ENCODE peak calls at places on chromosomes 13 and 19, in seven cellular contexts. M is iPS-NIHi11, B is renal cortical epithelial cell, R is psoas muscle, J is NCI-H2029 treated with DMSO at 0.1 percent for 48 hours, V is suprapubic skin, Y is aorta. W is an unnamed sample.

GRCh38 chr13:113364933-113365371 is 1.0 kb upstream of the GRTP1 start:
- DNase-seq in M (peak; percentile 45), B (no peak), R (no peak), J (no peak), V (no peak), Y (no peak), W (peak; percentile 42)

GRCh38 chr19:58123354-58123753 is 25.3 kb upstream of the ZSCAN18 start:
- DNase-seq in M (no peak), B (no peak), R (no peak), J (no peak), V (no peak), Y (no peak), W (no peak)

GRCh38 chr13:98599502-98600328 is 22.8 kb upstream of the STK24 start:
- DNase-seq in M (peak; percentile 43), B (peak; percentile 22), R (no peak), J (no peak), V (no peak), Y (no peak), W (no peak)

GRCh38 chr19:19371056-19371455 is 34.4 kb upstream of the GATAD2A start:
- DNase-seq in M (no peak), B (no peak), R (no peak), J (no peak), V (no peak), Y (no peak), W (no peak)

GRCh38 chr13:110359840-110360301 is 52.8 kb downstream of the COL4A2 start:
- DNase-seq in M (no peak), B (no peak), R (no peak), J (no peak), V (no peak), Y (no peak), W (no peak)

GRCh38 chr19:10961073-10961762 is 388 bp downstream of the SMARCA4 start:
- DNase-seq in M (peak; percentile 91), B (no peak), R (peak; percentile 80), J (no peak), V (no peak), Y (peak; percentile 60), W (no peak)

GRCh38 chr19:29946645-29947044 is 4.6 kb downstream of the URI1 start:
- DNase-seq in M (no peak), B (no peak), R (no peak), J (no peak), V (no peak), Y (no peak), W (no peak)

GRCh38 chr13:28534210-28534609 is 39.3 kb upstream of the FLT1 start:
- DNase-seq in M (no peak), B (no peak), R (no peak), J (no peak), V (no peak), Y (no peak), W (no peak)

GRCh38 chr19:11446652-11447301 is 11.3 kb downstream of the PRKCSH start:
- DNase-seq in M (peak; percentile 98), B (no peak), R (peak; percentile 58), J (no peak), V (no peak), Y (peak; percentile 70), W (no peak)

GRCh38 chr19:20078696-20079095 is 896 bp downstream of the ZNF90 start:
- DNase-seq in M (no peak), B (peak; percentile 2), R (peak; percentile 27), J (peak; percentile 14), V (peak; percentile 64), Y (peak; percentile 49), W (peak; percentile 44)

GRCh38 chr19:48644839-48645651 is 942 bp downstream of the CA11 start:
- DNase-seq in M (peak; percentile 57), B (peak; percentile 69), R (peak; percentile 73), J (peak; percentile 79), V (peak; percentile 87), Y (peak; percentile 87), W (peak; percentile 80)

GRCh38 chr13:101149735-101150380 is 266.4 kb downstream of the NALCN start:
- DNase-seq in M (peak; percentile 48), B (peak; percentile 37), R (no peak), J (no peak), V (no peak), Y (no peak), W (no peak)

GRCh38 chr13:37886879-37887278 is 17.3 kb upstream of the TRPC4 start:
- DNase-seq in M (no peak), B (no peak), R (no peak), J (no peak), V (no peak), Y (no peak), W (no peak)

GRCh38 chr13:48579167-48579918 is 46.5 kb upstream of the RCBTB2 start:
- DNase-seq in M (no peak), B (no peak), R (no peak), J (no peak), V (no peak), Y (no peak), W (peak; percentile 40)

GRCh38 chr13:73635166-73635787 is 498.9 kb downstream of the KLF12 start:
- DNase-seq in M (no peak), B (no peak), R (no peak), J (no peak), V (no peak), Y (no peak), W (no peak)

GRCh38 chr13:25860265-25860664 is 191.6 kb downstream of the SHISA2 start:
- DNase-seq in M (no peak), B (no peak), R (no peak), J (no peak), V (no peak), Y (no peak), W (no peak)

GRCh38 chr19:30254789-30255188 is 117.4 kb upstream of the ZNF536 start:
- DNase-seq in M (no peak), B (no peak), R (no peak), J (no peak), V (no peak), Y (no peak), W (no peak)

W was measured in left colon.